ENCODE peak calls at places on chromosomes 16 and 17, in nine cellular contexts. J, Z, U, P, Y, I, L, E and M are unnamed samples.

GRCh38 chr17:8019161-8019560 is 16.7 kb downstream of the GUCY2D start:
- DNase-seq in J (no peak), Z (no peak), U (no peak), P (no peak), Y (no peak), I (no peak), L (no peak), E (no peak), M (no peak)

GRCh38 chr16:75810342-75810741 is 84.1 kb upstream of the CPHXL start:
- DNase-seq in J (no peak), Z (no peak), U (no peak), P (no peak), Y (no peak), I (no peak), L (no peak), E (no peak), M (no peak)

GRCh38 chr17:31313982-31314787 is at the start of gene EVI2B:
- DNase-seq in J (peak; percentile 88), Z (peak; percentile 78), U (no peak), P (no peak), Y (no peak), I (peak; percentile 21), L (no peak), E (no peak), M (peak; percentile 45)

GRCh38 chr17:8586766-8587165 is 43.8 kb downstream of the MYH10 start:
- DNase-seq in J (no peak), Z (no peak), U (no peak), P (no peak), Y (no peak), I (no peak), L (no peak), E (no peak), M (no peak)

GRCh38 chr16:6335072-6335471 is 997.6 kb upstream of the RBFOX1 start:
- DNase-seq in J (no peak), Z (no peak), U (no peak), P (no peak), Y (no peak), I (peak; percentile 9), L (no peak), E (no peak), M (no peak)

GRCh38 chr16:27217256-27217655 is 13.9 kb downstream of the KDM8 start:
- DNase-seq in J (no peak), Z (peak; percentile 37), U (no peak), P (no peak), Y (no peak), I (no peak), L (no peak), E (peak; percentile 36), M (peak; percentile 30)

GRCh38 chr17:77546772-77547201 is 406.0 kb downstream of the SEC14L1 start:
- DNase-seq in J (no peak), Z (peak; percentile 17), U (no peak), P (no peak), Y (no peak), I (peak; percentile 73), L (no peak), E (no peak), M (no peak)

GRCh38 chr16:88421871-88422433 is 31.1 kb upstream of the ZFPM1 start:
- DNase-seq in J (no peak), Z (no peak), U (no peak), P (no peak), Y (no peak), I (no peak), L (no peak), E (no peak), M (no peak)

GRCh38 chr17:42554250-42555121 is 1.8 kb downstream of the HSD17B1 start:
- DNase-seq in J (peak; percentile 59), Z (peak; percentile 89), U (peak; percentile 85), P (peak; percentile 86), Y (peak; percentile 84), I (peak; percentile 88), L (no peak), E (no peak), M (peak; percentile 63)

GRCh38 chr16:29675811-29676643 is 3.0 kb upstream of the QPRT start:
- DNase-seq in J (no peak), Z (peak; percentile 52), U (no peak), P (no peak), Y (no peak), I (no peak), L (peak; percentile 24), E (no peak), M (peak; percentile 13)

GRCh38 chr17:63973930-63974593 is 1.3 kb upstream of the SCN4A start:
- DNase-seq in J (peak; percentile 58), Z (no peak), U (no peak), P (no peak), Y (no peak), I (peak; percentile 53), L (no peak), E (no peak), M (peak; percentile 28)

GRCh38 chr17:17533901-17534441 is 37.8 kb upstream of the RASD1 start:
- DNase-seq in J (peak; percentile 73), Z (no peak), U (no peak), P (no peak), Y (peak; percentile 51), I (peak; percentile 79), L (no peak), E (no peak), M (no peak)

GRCh38 chr17:11705111-11705510 is 106.8 kb downstream of the DNAH9 start:
- DNase-seq in J (no peak), Z (no peak), U (no peak), P (no peak), Y (no peak), I (peak; percentile 65), L (no peak), E (peak; percentile 22), M (no peak)

GRCh38 chr16:10877472-10877946 is 507 bp downstream of the CIITA start:
- DNase-seq in J (no peak), Z (no peak), U (no peak), P (no peak), Y (no peak), I (no peak), L (no peak), E (no peak), M (no peak)

GRCh38 chr17:81655378-81656117 is 794 bp downstream of the PDE6G start:
- DNase-seq in J (no peak), Z (no peak), U (no peak), P (no peak), Y (no peak), I (no peak), L (no peak), E (no peak), M (no peak)

GRCh38 chr17:81656118-81656743 is at the start of gene PDE6G:
- DNase-seq in J (no peak), Z (no peak), U (no peak), P (no peak), Y (no peak), I (no peak), L (no peak), E (no peak), M (no peak)

GRCh38 chr17:81650951-81651350 is 5.4 kb downstream of the PDE6G start:
- DNase-seq in J (no peak), Z (no peak), U (no peak), P (no peak), Y (no peak), I (no peak), L (no peak), E (no peak), M (no peak)

GRCh38 chr17:81651692-81652091 is 4.7 kb downstream of the PDE6G start:
- DNase-seq in J (peak; percentile 70), Z (peak; percentile 75), U (no peak), P (no peak), Y (no peak), I (no peak), L (no peak), E (peak; percentile 73), M (peak; percentile 76)

DNA sequence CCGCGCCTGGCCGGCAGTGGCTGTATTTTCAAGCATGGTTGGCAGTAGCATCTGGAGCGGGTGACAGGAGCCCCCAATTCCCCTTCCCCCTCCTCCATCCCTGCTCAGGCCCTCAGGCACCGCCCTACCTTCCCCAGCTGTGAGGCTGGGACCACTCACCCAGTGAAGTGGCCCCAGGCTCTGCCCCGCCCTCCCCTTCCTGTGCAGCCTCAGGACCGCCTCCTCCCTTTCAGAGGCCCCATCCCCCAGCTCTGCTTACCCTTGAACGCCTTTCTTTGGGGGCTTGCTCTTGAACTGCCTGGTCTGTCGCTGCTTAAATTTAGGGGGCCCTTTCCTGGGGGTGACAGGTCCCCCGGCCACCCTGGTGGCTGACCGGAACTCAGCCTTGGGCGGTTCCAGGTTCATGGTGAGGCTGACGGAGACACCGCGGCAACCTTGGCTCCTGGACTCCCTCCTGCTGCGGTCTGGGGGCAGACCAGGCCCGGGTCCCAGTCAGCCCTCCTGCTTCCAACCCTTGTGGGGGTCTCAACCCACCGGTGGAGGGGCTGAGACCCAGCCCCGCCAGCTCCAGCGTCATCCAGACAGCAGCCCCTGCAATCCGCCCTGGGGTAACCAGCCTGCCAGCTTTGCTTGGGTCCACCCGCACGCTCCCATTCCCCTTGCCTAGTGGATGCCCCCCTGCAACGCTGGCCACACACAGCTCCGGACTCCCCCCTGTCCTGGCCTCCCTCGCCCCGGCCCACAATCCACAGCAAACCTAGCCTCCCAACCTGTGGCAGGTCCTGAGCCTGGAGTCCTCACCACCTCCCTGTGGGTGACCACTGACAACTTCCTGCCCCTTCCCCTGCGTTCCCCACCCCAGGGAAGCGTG is 3.2 kb downstream of the PDE6G start:
- DNase-seq in J (no peak), Z (no peak), U (no peak), P (peak; percentile 59), Y (no peak), I (no peak), L (no peak), E (no peak), M (no peak)
- H3K4me3 ChIP-seq in J (no peak overlapping the region), Z (no peak overlapping the region), U (no peak overlapping the region), P (peak overlapping the region; percentile 52), Y (no peak overlapping the region), I (no peak overlapping the region), L (no peak overlapping the region), E (no peak overlapping the region), M (no peak overlapping the region)

GRCh38 chr16:57938936-57939871 is 31.7 kb downstream of the CNGB1 start:
- DNase-seq in J (no peak), Z (peak; percentile 20), U (peak; percentile 47), P (no peak), Y (peak; percentile 79), I (peak; percentile 44), L (peak; percentile 13), E (peak; percentile 68), M (peak; percentile 89)
- TF ChIP-seq CTCF in J (no peak), Z (no peak), U (no peak), P (no peak), Y (no peak), I (no peak), L (peak; percentile 55), E (peak; percentile 21), M (peak; percentile 12)

DNA sequence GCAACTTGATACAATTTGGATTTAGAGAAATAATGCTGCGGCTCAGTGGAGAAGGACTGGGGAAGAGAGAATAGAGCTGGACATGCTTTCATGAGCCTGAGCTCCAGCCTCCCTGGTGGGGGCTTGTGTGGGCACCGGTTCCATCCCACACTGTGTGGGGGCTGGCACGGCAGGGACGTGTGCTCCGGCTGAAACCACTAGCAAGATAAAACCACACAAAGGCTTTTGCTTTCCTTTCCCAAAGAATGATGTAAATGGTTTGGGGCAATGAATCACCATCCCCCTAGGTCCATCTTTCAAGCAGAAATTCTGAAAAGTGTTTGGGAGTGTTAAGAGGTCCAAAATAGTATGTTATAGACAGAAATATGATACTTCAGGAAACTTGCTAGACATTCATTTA is 77.0 kb downstream of the CDH11 start:
- DNase-seq in J (no peak), Z (peak; percentile 48), U (no peak), P (no peak), Y (no peak), I (no peak), L (no peak), E (peak; percentile 77), M (peak; percentile 50)
- H3K4me3 ChIP-seq in J (no peak overlapping the region), Z (no peak overlapping the region), U (no peak overlapping the region), P (no peak overlapping the region), Y (no peak overlapping the region), I (no peak overlapping the region), L (no peak overlapping the region), E (no peak overlapping the region), M (no peak overlapping the region)

GRCh38 chr16:81451753-81452680 is 7.4 kb downstream of the CMIP start:
- DNase-seq in J (no peak), Z (no peak), U (peak; percentile 63), P (no peak), Y (no peak), I (peak; percentile 79), L (no peak), E (no peak), M (no peak)
- TF ChIP-seq CTCF in J (no peak), Z (no peak), U (no peak), P (no peak), Y (no peak), I (no peak), L (no peak), E (no peak), M (no peak)